ENCODE peak calls at places on chromosome 21, in four cellular contexts. F is H1, B is HepG2, P is GM12878. D is an unnamed sample. For H3K4me1, the result is how much of the 10 kb centered on the place peaks cover.

GRCh38 chr21:41691205-41692203 is 75.3 kb downstream of the RIPK4 start:
- DNase-seq in F (no peak), B (no peak), P (no peak), D (no peak)

GRCh38 chr21:38699048-38699447 is 106.7 kb upstream of the ETS2 start:
- DNase-seq in P (no peak), F (peak), B (peak), D (peak)

GRCh38 chr21:42218836-42219605 is at the start of gene ABCG1:
- DNase-seq in F (peak), P (no peak), B (no peak), D (peak)

GRCh38 chr21:25906554-25906953 is 171.8 kb downstream of the GABPA start:
- DNase-seq in B (no peak), F (no peak), P (no peak), D (no peak)

GRCh38 chr21:42010507-42011493 is 640 bp upstream of the ZBTB21 start:
- DNase-seq in F (no peak), P (no peak), B (peak), D (no peak)

GRCh38 chr21:41891132-41891531 is 12.0 kb upstream of the PRDM15 start:
- DNase-seq in B (no peak), P (no peak), F (no peak), D (no peak)

GRCh38 chr21:14080040-14080763 is 130.6 kb downstream of the LIPI start:
- DNase-seq in P (no peak), F (no peak), B (no peak), D (no peak)

GRCh38 chr21:29334717-29335428 is 36.2 kb downstream of the BACH1 start:
- DNase-seq in P (no peak), F (no peak), B (no peak), D (no peak)

GRCh38 chr21:29184047-29184446 is 53.6 kb downstream of the MAP3K7CL start:
- DNase-seq in P (no peak), B (peak), F (no peak), D (no peak)

GRCh38 chr21:40732243-40732642 is 114.7 kb downstream of the DSCAM start:
- DNase-seq in F (no peak), P (no peak), B (no peak), D (no peak)

GRCh38 chr21:43289966-43290365 is 121.2 kb downstream of the CRYAA start:
- DNase-seq in P (no peak), F (no peak), B (no peak), D (no peak)

GRCh38 chr21:43291347-43291950 is 122.6 kb downstream of the CRYAA start:
- DNase-seq in F (no peak), B (no peak), P (no peak), D (no peak)

GRCh38 chr21:43289442-43289841 is 120.6 kb downstream of the CRYAA start:
- DNase-seq in B (no peak), F (no peak), P (no peak), D (no peak)

GRCh38 chr21:43292041-43292865 is 123.4 kb downstream of the CRYAA start:
- DNase-seq in F (no peak), B (no peak), P (no peak), D (no peak)

DNA sequence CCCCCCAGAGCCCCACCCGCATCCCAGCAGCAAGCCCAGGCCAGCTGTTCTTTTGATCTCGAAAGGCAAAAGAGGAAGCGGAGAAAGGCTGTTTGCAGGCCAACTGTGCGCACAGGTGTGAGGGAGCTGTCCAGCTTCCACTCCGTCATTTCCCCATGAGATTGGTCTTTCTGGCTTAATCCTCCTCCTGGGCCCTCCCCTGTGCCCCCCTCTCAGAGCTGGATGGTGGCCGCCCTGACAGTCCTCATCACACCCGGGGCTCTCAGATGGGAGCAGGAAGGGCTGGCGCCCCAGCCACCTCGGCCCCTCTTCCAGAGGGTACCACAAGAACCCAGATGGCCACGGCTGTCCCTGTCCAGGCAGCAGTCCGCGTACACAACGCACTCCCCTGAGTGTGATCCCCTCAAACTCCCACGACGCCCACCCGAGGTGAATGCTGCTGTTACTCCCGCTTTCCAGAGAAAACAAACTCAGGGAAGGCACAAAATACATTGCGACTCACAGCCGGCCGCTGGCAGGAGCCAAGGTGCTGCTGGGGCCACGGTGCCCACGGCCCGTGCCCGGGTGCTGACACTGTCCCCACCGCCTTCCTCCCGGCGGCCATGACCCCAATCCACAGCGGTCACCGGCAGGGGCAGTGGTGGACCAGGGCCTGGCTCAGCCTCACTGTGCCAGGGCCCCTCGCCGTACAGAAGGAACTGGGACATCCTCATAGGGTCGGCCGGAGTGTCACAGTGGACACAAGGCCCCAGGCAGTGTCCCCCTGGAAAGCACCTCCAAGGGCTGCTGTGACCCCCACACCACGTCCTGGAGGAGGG is 121.9 kb downstream of the CRYAA start:
- DNase-seq in F (no peak), B (no peak), P (no peak), D (no peak)
- TF ChIP-seq SUZ12 in F (no peak), B (no peak), P (no peak), D (no peak)

GRCh38 chr21:45290948-45291612 is 3.4 kb upstream of the POFUT2 start:
- DNase-seq in F (peak), P (no peak), B (no peak), D (no peak)
- H3K4me1 ChIP-seq in F (under half), P (under half), B (half or more), D (under half)

GRCh38 chr21:43308511-43309283 is 118.2 kb downstream of the SIK1 start:
- DNase-seq in P (no peak), F (no peak), B (no peak), D (no peak)
- H3K9ac ChIP-seq in P (no peak), F (no peak), B (no peak), D (no peak)

GRCh38 chr21:34519694-34520093 is 7.7 kb upstream of the KCNE1 start:
- DNase-seq in P (no peak), B (no peak), F (no peak), D (no peak)

GRCh38 chr21:34519013-34519412 is 7.0 kb upstream of the KCNE1 start:
- DNase-seq in P (no peak), B (no peak), F (no peak), D (no peak)

GRCh38 chr21:34517039-34517438 is 5.0 kb upstream of the KCNE1 start:
- DNase-seq in F (no peak), P (no peak), B (no peak), D (no peak)

GRCh38 chr21:34514576-34515135 is 2.6 kb upstream of the KCNE1 start:
- DNase-seq in P (no peak), F (no peak), B (no peak), D (no peak)

GRCh38 chr21:34517491-34518245 is 5.7 kb upstream of the KCNE1 start:
- DNase-seq in B (peak), F (no peak), P (no peak), D (no peak)
- TF ChIP-seq SUZ12 in B (no peak), F (no peak), P (no peak), D (no peak)

D was measured in NT2/D1.